ENCODE peak calls at places on chromosomes 4 and X, in four cellular contexts. Z, W, Y and I are unnamed samples.

GRCh38 chr4:98318521-98318920 is 57.3 kb downstream of the RAP1GDS1 start:
- DNase-seq in Z (no peak), Y (no peak), W (no peak), I (no peak)

GRCh38 chrX:150201841-150202240 is 161.3 kb upstream of the MAMLD1 start:
- DNase-seq in Y (no peak), W (no peak), Z (no peak), I (no peak)

GRCh38 chr4:185143596-185143969 is 517 bp downstream of the SLC25A4 start:
- DNase-seq in W (no peak), Y (no peak), Z (peak; percentile 19), I (no peak)

GRCh38 chrX:11461181-11462001 is 168.2 kb downstream of the AMELX start:
- DNase-seq in Y (no peak), W (no peak), Z (peak; percentile 87), I (no peak)

GRCh38 chrX:70444326-70445196 is at the start of gene DLG3:
- DNase-seq in Y (no peak), Z (peak; percentile 57), W (no peak), I (peak; percentile 66)

GRCh38 chr4:137739391-137739790 is 207.1 kb upstream of the PCDH18 start:
- DNase-seq in W (no peak), Y (no peak), Z (no peak), I (no peak)

GRCh38 chr4:168218663-168219062 is 99.9 kb downstream of the DDX60 start:
- DNase-seq in W (no peak), Z (no peak), Y (no peak), I (no peak)

GRCh38 chr4:67883902-67884301 is at the start of gene TMPRSS11D:
- DNase-seq in W (no peak), Y (no peak), Z (no peak), I (no peak)

GRCh38 chr4:67885727-67886126 is 1.9 kb upstream of the TMPRSS11D start:
- DNase-seq in Z (no peak), Y (peak; percentile 35), W (no peak), I (peak; percentile 23)

GRCh38 chrX:69959712-69960111 is 90.0 kb downstream of the AWAT2 start:
- DNase-seq in Y (no peak), W (no peak), Z (no peak), I (no peak)

GRCh38 chrX:6226053-6226645 is 2.5 kb downstream of the NLGN4X start:
- DNase-seq in Y (no peak), W (no peak), Z (no peak), I (no peak)

GRCh38 chr4:72449705-72450104 is 119.3 kb downstream of the ADAMTS3 start:
- DNase-seq in Z (no peak), Y (no peak), W (no peak), I (no peak)

GRCh38 chrX:120791013-120791643 is 84.5 kb downstream of the CT47B1 start:
- DNase-seq in Y (peak; percentile 19), W (no peak), Z (no peak), I (no peak)

GRCh38 chr4:3201718-3202702 is 46.9 kb upstream of the MSANTD1 start:
- DNase-seq in W (peak; percentile 38), Y (no peak), Z (peak; percentile 63), I (no peak)

GRCh38 chr4:151887151-151887815 is 126.5 kb upstream of the GATB start:
- DNase-seq in Y (no peak), W (peak; percentile 87), Z (no peak), I (no peak)

GRCh38 chr4:145285928-145286327 is 105.5 kb upstream of the OTUD4 start:
- DNase-seq in Z (no peak), W (no peak), Y (no peak), I (no peak)

GRCh38 chrX:3526084-3526483 is 179.6 kb upstream of the MXRA5 start:
- DNase-seq in W (no peak), Y (no peak), Z (no peak), I (no peak)

GRCh38 chr4:89906787-89907521 is 12.3 kb downstream of the MMRN1 start:
- DNase-seq in W (no peak), Y (no peak), Z (no peak), I (no peak)

GRCh38 chrX:110346681-110347080 is 12.0 kb upstream of the RTL9 start:
- DNase-seq in Z (peak; percentile 18), Y (no peak), W (no peak), I (peak; percentile 43)

GRCh38 chr4:150305995-150306394 is 227.8 kb downstream of the DCLK2 start:
- DNase-seq in W (no peak), Y (no peak), Z (no peak), I (no peak)

GRCh38 chr4:164956766-164957643 is 20.5 kb downstream of the TRIM61 start:
- DNase-seq in W (peak; percentile 39), Z (peak; percentile 55), Y (no peak), I (peak; percentile 69)

GRCh38 chr4:13294961-13295605 is 189.1 kb downstream of the RAB28 start:
- DNase-seq in Z (no peak), W (no peak), Y (no peak), I (no peak)

GRCh38 chr4:109486007-109486406 is 52.4 kb downstream of the SEC24B start:
- DNase-seq in W (no peak), Z (no peak), Y (no peak), I (no peak)

GRCh38 chr4:1151541-1151940 is 20.8 kb downstream of the SPON2 start:
- DNase-seq in W (no peak), Z (no peak), Y (no peak), I (no peak)

GRCh38 chr4:169620846-169621228 is 459 bp downstream of the CLCN3 start:
- DNase-seq in Y (no peak), W (no peak), Z (no peak), I (no peak)

GRCh38 chrX:101370888-101371504 is 15.0 kb downstream of the BTK start:
- DNase-seq in Y (no peak), Z (no peak), W (no peak), I (no peak)

GRCh38 chr4:128525939-128526630 is 238.5 kb upstream of the PGRMC2 start:
- DNase-seq in Z (no peak), Y (no peak), W (no peak), I (no peak)

GRCh38 chr4:107220976-107221375 is 184.9 kb upstream of the DKK2 start:
- DNase-seq in W (no peak), Z (no peak), Y (no peak), I (no peak)

GRCh38 chr4:38243385-38244053 is 283.3 kb downstream of the PTTG2 start:
- DNase-seq in Z (no peak), W (no peak), Y (no peak), I (no peak)

GRCh38 chr4:25956260-25956659 is 42.2 kb downstream of the SMIM20 start:
- DNase-seq in W (no peak), Z (no peak), Y (no peak), I (no peak)

GRCh38 chr4:21512351-21512750 is 436.2 kb downstream of the KCNIP4 start:
- DNase-seq in Z (no peak), Y (peak; percentile 4), W (no peak), I (no peak)

GRCh38 chrX:105314468-105314867 is 94.0 kb upstream of the TEX13A start:
- DNase-seq in W (no peak), Y (no peak), Z (no peak), I (no peak)

GRCh38 chr4:37981844-37982720 is 21.9 kb downstream of the PTTG2 start:
- DNase-seq in Z (no peak), W (no peak), Y (no peak), I (no peak)

GRCh38 chr4:142095886-142096605 is 459.7 kb downstream of the IL15 start:
- DNase-seq in Z (no peak), Y (peak; percentile 90), W (no peak), I (no peak)

GRCh38 chr4:123631699-123632098 is 235.1 kb downstream of the SPRY1 start:
- DNase-seq in Z (no peak), Y (no peak), W (no peak), I (no peak)

DNA sequence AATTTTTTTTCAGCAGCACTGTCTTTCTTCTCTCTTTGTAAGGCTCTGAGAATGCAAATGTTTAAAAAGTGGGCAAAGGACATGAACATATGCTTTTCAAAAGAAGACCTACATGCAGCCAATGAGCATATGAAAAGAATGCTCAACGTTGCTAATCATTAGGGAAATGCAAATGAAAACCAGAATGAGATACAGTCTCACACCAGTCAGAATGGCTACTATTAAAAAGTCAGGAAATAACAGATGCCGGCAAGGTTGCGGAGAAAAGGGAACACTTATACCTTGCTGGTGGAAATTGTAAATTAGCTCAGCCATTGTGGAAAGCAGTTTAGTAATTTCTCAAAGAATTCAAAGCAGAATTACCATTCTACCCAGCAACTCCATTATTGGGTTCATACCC is 51.6 kb downstream of the BMP15 start:
- DNase-seq in Z (no peak), W (no peak), Y (no peak), I (no peak)
- TF ChIP-seq EGR1 in Z (no peak), W (no peak), Y (no peak), I (no peak)

GRCh38 chrX:8404443-8404842 is 60.2 kb upstream of the VCX3B start:
- DNase-seq in Z (no peak), W (no peak), Y (no peak), I (no peak)
- H3K27ac ChIP-seq in Z (no peak overlapping the region), W (no peak overlapping the region), Y (no peak overlapping the region), I (no peak overlapping the region)

GRCh38 chr4:81085291-81085690 is 54.8 kb downstream of the BMP3 start:
- DNase-seq in W (no peak), Z (no peak), Y (no peak), I (no peak)

GRCh38 chr4:81081156-81081555 is 50.6 kb downstream of the BMP3 start:
- DNase-seq in W (no peak), Y (no peak), Z (no peak), I (no peak)

GRCh38 chr4:81085979-81086378 is 55.5 kb downstream of the BMP3 start:
- DNase-seq in Z (no peak), W (no peak), Y (no peak), I (no peak)

GRCh38 chr4:81084624-81085023 is 54.1 kb downstream of the BMP3 start:
- DNase-seq in Y (no peak), Z (no peak), W (no peak), I (no peak)

DNA sequence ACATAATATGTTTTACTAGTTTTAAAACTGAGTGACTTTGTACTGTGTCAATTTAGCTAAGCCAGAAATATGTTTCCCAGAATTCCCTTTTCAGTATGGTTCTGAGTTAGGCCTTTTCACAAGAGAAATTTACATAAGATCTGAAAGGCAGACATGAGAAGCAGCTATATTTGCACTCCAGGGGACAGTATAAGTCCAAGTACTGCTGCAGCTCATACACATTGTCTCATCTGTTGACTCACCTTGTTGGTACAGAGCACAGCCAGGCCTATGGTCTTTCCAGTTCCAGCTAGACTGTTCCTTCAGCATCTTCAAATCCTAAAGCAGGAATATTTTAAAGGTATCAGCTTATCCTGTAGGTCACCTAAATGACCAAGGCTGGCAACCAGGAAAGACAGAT is 53.5 kb downstream of the BMP3 start:
- DNase-seq in Z (no peak), W (no peak), Y (no peak), I (no peak)
- TF ChIP-seq EGR1 in Z (no peak), W (no peak), Y (no peak), I (no peak)

GRCh38 chrX:154602226-154602625 is 16.9 kb downstream of the CTAG1B start:
- DNase-seq in W (no peak), Z (no peak), Y (no peak), I (no peak)
- H3K27ac ChIP-seq in W (no peak overlapping the region), Z (no peak overlapping the region), Y (no peak overlapping the region), I (no peak overlapping the region)